ENCODE peak calls at places on chromosomes 12 and 14, in four cellular contexts. X, K, D and W are unnamed samples.
A peak's percentile ranks its signal among the peaks of the same experiment; 100 is the strongest.

GRCh38 chr14:71452535-71452934 is 479.7 kb upstream of the RGS6 start:
- DNase-seq in K (no peak), D (no peak), X (no peak), W (no peak)

GRCh38 chr12:123387508-123388217 is 3.7 kb downstream of the KMT5A start:
- DNase-seq in X (no peak), K (no peak), D (peak; percentile 89), W (no peak)

GRCh38 chr14:60183724-60184596 is 18.8 kb upstream of the DHRS7 start:
- DNase-seq in K (peak; percentile 55), X (no peak), D (peak; percentile 57), W (no peak)

GRCh38 chr14:76497550-76498484 is 121.9 kb downstream of the ESRRB start:
- DNase-seq in D (peak; percentile 10), X (no peak), K (no peak), W (peak; percentile 76)

GRCh38 chr14:23801766-23802165 is 151.8 kb upstream of the DHRS4 start:
- DNase-seq in K (no peak), X (no peak), D (no peak), W (no peak)

GRCh38 chr12:128786741-128787391 is 36.9 kb downstream of the SLC15A4 start:
- DNase-seq in X (no peak), D (no peak), K (no peak), W (no peak)

GRCh38 chr14:104291123-104292000 is 153.0 kb downstream of the KIF26A start:
- DNase-seq in X (no peak), K (no peak), D (no peak), W (peak; percentile 92)

GRCh38 chr14:24317141-24317927 is 6.0 kb downstream of the LTB4R start:
- DNase-seq in X (no peak), D (peak; percentile 35), K (no peak), W (no peak)

GRCh38 chr12:116443706-116444589 is 115.2 kb upstream of the MAP1LC3B2 start:
- DNase-seq in D (peak; percentile 46), K (no peak), X (no peak), W (no peak)

GRCh38 chr14:73787760-73788508 is 63.7 kb upstream of the PTGR2 start:
- DNase-seq in X (no peak), K (no peak), D (peak; percentile 59), W (no peak)

GRCh38 chr12:48717252-48717695 is 767 bp upstream of the CCNT1 start:
- DNase-seq in K (no peak), D (peak; percentile 35), X (peak; percentile 9), W (no peak)

GRCh38 chr14:74217672-74218448 is 21.4 kb upstream of the VSX2 start:
- DNase-seq in K (peak; percentile 28), X (no peak), D (peak; percentile 78), W (peak; percentile 94)

GRCh38 chr12:104599985-104600712 is 143.4 kb downstream of the CHST11 start:
- DNase-seq in K (no peak), D (peak; percentile 78), X (peak; percentile 46), W (no peak)

GRCh38 chr12:104215638-104216297 is at the start of gene TXNRD1:
- DNase-seq in D (peak; percentile 90), K (peak; percentile 30), X (peak; percentile 19), W (no peak)

GRCh38 chr12:132277374-132277801 is 52.0 kb downstream of the GALNT9 start:
- DNase-seq in D (no peak), K (no peak), X (no peak), W (no peak)

DNA sequence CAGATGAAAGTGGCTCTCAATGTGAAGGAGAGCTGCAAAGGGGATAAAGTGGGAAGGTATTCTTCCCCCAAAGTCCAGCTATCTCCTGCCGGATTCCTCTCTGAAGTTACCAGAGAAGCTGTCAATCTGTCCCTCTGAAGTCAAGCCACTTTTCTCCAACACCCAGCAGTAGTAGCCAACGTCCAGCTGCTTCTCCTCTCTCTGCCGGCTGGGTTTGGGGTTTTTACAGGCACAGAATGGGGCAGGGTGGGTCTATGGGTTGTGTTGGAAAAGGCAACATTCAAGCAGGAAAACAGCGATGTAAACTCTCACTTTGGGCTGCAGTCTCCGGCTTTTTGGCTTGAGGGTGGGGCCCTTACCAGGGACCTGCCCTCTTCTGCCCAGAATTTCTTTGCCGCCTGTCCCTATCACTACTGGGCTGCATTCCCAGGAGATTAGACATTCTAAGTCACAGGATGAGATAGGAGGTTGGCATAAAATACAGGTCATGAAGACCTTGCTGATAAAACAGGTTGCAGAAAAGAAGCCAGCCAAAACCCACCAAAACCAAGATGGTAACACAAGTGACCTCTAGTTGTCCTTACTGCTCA is 16.3 kb downstream of the CAPZA3 start:
- DNase-seq in K (no peak), D (no peak), X (no peak), W (no peak)
- TF ChIP-seq SMC3 in K (no peak), D (no peak), X (no peak), W (no peak)

DNA sequence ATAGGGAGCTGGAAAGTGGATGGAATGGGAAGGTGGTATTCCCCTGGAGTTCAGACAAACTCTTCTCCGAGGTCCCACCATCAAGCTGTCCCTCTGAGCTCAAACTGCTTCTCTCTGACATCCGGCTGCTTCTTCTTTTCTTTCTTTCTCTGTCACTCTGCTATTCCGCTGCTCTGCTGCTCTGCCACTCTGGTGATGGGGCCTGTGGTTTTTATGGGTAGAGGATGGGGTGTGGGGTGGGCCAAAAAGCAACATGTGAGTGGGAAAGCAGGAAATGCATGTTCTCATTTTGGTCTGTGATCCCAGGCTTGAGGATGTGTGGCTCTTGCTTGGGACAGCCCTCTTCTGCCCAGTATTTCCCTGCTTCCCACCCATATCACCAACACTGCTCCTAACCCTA is 30.7 kb downstream of the CLECL1 start:
- DNase-seq in K (no peak), X (no peak), D (no peak), W (no peak)
- TF ChIP-seq CHD2 in K (no peak), X (no peak), D (no peak), W (no peak)

GRCh38 chr14:88825503-88825902 is 1.1 kb downstream of the TTC8 start:
- DNase-seq in D (no peak), X (no peak), K (no peak), W (peak; percentile 56)

GRCh38 chr14:88824314-88825077 is at the start of gene TTC8:
- DNase-seq in D (peak; percentile 86), K (peak; percentile 80), X (peak; percentile 38), W (peak; percentile 87)

GRCh38 chr14:88823968-88824313 is 510 bp upstream of the TTC8 start:
- DNase-seq in X (no peak), K (no peak), D (no peak), W (no peak)

GRCh38 chr14:88821888-88822287 is 2.6 kb upstream of the TTC8 start:
- DNase-seq in K (no peak), X (no peak), D (no peak), W (no peak)

DNA sequence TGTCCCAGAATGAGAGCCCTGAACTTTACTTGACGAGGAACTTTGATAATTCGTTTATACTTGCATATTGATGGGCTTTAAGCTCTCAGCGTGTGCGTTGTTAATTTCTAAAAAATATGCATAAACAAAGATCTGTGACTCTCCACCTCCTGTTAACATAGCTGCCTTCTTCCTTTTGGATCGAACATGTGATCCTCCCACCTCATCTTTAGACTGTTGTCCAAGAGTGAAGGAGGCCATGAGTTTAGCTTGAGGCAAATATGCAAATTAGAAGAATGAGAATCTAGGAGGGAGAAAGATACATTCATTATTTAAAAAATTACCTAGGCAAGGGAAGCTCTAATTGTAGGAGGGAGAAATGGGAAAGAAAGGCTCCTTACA is 617 bp downstream of the TTC8 start:
- DNase-seq in K (no peak), D (no peak), X (no peak), W (no peak)
- TF ChIP-seq MXI1 in K (no peak), D (no peak), X (no peak), W (peak; percentile 36)

GRCh38 chr14:88227693-88228092 is 95.4 kb downstream of the KCNK10 start:
- DNase-seq in D (no peak), X (no peak), K (no peak), W (no peak)
- TF ChIP-seq SMC3 in D (no peak), X (no peak), K (no peak), W (no peak)

GRCh38 chr12:57620245-57620935 is 9.2 kb downstream of the ARHGEF25 start:
- DNase-seq in X (no peak), D (no peak), K (no peak), W (no peak)

GRCh38 chr12:57623385-57623784 is 9.6 kb downstream of the B4GALNT1 start:
- DNase-seq in X (no peak), K (no peak), D (no peak), W (no peak)

GRCh38 chr12:57620936-57621496 is 9.8 kb downstream of the ARHGEF25 start:
- DNase-seq in X (no peak), K (no peak), D (no peak), W (peak; percentile 59)

GRCh38 chr12:57622293-57623245 is 10.4 kb downstream of the B4GALNT1 start:
- DNase-seq in D (peak; percentile 55), K (no peak), X (no peak), W (no peak)

DNA sequence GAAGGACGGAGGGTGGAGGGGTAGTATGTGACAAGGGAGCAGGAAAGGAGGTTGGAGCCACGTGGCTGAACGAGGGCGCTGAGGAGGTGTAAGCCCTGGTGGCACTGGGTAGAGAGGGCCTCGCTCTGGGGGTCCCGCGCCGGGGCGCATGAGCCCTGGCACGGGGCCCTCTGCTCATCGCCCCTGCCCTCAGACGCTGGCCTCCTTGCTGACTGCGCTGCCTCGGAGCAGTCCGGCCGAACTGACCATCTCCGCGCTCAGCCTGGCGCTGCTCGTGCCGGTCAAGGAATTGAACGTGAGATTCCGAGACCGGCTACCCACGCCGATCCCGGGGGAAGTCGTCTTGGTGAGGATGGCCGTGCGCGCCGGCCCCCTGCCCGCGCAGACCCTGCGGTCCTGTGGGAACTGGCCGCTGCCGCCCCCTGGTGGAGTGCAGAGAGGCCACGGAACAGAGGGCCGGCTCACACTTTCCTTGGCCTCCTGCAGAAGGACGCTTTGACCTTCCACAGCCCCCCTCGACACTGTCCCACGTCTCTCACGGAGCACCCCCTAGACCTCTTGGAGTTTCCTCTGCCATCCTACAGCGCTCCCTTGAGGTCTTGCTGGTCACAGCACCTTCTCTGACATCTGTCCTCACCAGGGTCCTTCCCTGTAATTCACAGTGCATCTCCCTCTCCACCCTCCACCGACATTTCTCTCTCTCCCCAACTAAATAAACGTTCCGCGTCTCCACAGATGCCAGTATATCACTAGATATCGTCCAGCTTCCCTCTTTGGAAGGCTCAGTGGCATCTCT is 10.5 kb downstream of the ARHGEF25 start:
- DNase-seq in K (no peak), D (peak; percentile 75), X (no peak), W (peak; percentile 96)
- TF ChIP-seq CHD2 in K (no peak), D (no peak), X (no peak), W (no peak)

GRCh38 chr14:28709571-28710305 is 56.8 kb upstream of the FOXG1 start:
- DNase-seq in K (no peak), D (no peak), X (no peak), W (no peak)

GRCh38 chr14:28704153-28704552 is 62.4 kb upstream of the FOXG1 start:
- DNase-seq in X (no peak), D (no peak), K (no peak), W (no peak)

GRCh38 chr14:28703482-28703881 is 63.1 kb upstream of the FOXG1 start:
- DNase-seq in K (no peak), X (no peak), D (no peak), W (no peak)

GRCh38 chr14:28707814-28708213 is 58.8 kb upstream of the FOXG1 start:
- DNase-seq in K (no peak), X (no peak), D (no peak), W (no peak)
- TF ChIP-seq MXI1 in K (no peak), X (no peak), D (no peak), W (no peak)

GRCh38 chr12:26402648-26403047 is 207.3 kb downstream of the SSPN start:
- DNase-seq in K (peak; percentile 7), X (no peak), D (no peak), W (no peak)
- TF ChIP-seq SMC3 in K (peak; percentile 11), X (peak; percentile 18), D (no peak), W (no peak)

GRCh38 chr12:107148105-107148504 is 54.8 kb upstream of the CRY1 start:
- DNase-seq in K (no peak), X (no peak), D (no peak), W (no peak)

GRCh38 chr12:107152331-107152730 is 59.0 kb upstream of the CRY1 start:
- DNase-seq in X (no peak), K (no peak), D (no peak), W (no peak)
- TF ChIP-seq CHD2 in X (no peak), K (no peak), D (no peak), W (no peak)